ENCODE peak calls at places on chromosomes 7 and 10, in seven cellular contexts. H is anterior cingulate cortex; Y is H54; A is naive thymus-derived CD4-positive, alpha-beta T cell; B is HCEC 1CT; I is cardiac fibroblast; W is naive thymus-derived CD8-positive, alpha-beta T cell. K is an unnamed sample.
A peak's percentile ranks its signal among the peaks of the same experiment; 100 is the strongest.

GRCh38 chr10:69789164-69789576 is 12.5 kb upstream of the COL13A1 start:
- DNase-seq in H (no peak), Y (no peak), A (no peak), B (no peak), I (peak; percentile 20), W (no peak), K (no peak)

GRCh38 chr7:89077992-89078391 is 282.5 kb upstream of the TEX47 start:
- DNase-seq in H (no peak), Y (no peak), A (no peak), B (no peak), I (no peak), W (no peak), K (no peak)

GRCh38 chr7:106317971-106318370 is 33.2 kb upstream of the NAMPT start:
- DNase-seq in H (no peak), Y (no peak), A (no peak), B (peak; percentile 32), I (peak; percentile 9), W (no peak), K (no peak)

GRCh38 chr10:5841965-5842364 is 28.7 kb upstream of the GDI2 start:
- DNase-seq in H (no peak), Y (no peak), A (no peak), B (no peak), I (no peak), W (no peak), K (no peak)

GRCh38 chr10:86820509-86820908 is 64.1 kb downstream of the BMPR1A start:
- DNase-seq in H (no peak), Y (no peak), A (no peak), B (no peak), I (no peak), W (no peak), K (no peak)

GRCh38 chr7:142365410-142365842 is 107.6 kb upstream of the PRSS58 start:
- DNase-seq in H (no peak), Y (no peak), A (no peak), B (no peak), I (no peak), W (no peak), K (no peak)

GRCh38 chr7:104801022-104801421 is 213.0 kb upstream of the KMT2E start:
- DNase-seq in H (no peak), Y (no peak), A (no peak), B (no peak), I (no peak), W (no peak), K (no peak)

GRCh38 chr10:97564776-97565175 is 7.8 kb upstream of the ANKRD2 start:
- DNase-seq in H (no peak), Y (no peak), A (no peak), B (no peak), I (no peak), W (no peak), K (no peak)

GRCh38 chr7:31308642-31309041 is 31.9 kb downstream of the NEUROD6 start:
- DNase-seq in H (no peak), Y (no peak), A (no peak), B (no peak), I (no peak), W (no peak), K (no peak)

GRCh38 chr7:22193361-22194016 is 163.5 kb downstream of the RAPGEF5 start:
- DNase-seq in H (peak; percentile 63), Y (no peak), A (no peak), B (no peak), I (peak; percentile 14), W (no peak), K (no peak)

GRCh38 chr10:109963439-109963838 is 40.1 kb upstream of the XPNPEP1 start:
- DNase-seq in H (no peak), Y (no peak), A (no peak), B (no peak), I (no peak), W (no peak), K (no peak)

GRCh38 chr7:41830271-41830670 is 127.4 kb upstream of the INHBA start:
- DNase-seq in H (no peak), Y (no peak), A (no peak), B (peak; percentile 9), I (no peak), W (no peak), K (no peak)

GRCh38 chr10:52805414-52806285 is 33.1 kb upstream of the MBL2 start:
- DNase-seq in H (no peak), Y (no peak), A (no peak), B (no peak), I (no peak), W (no peak), K (no peak)